ENCODE peak calls at places on chromosomes 3 and 15, in five cellular contexts. One of them, this sample, is unnamed. For H3K36me3, the result is how much of the 10 kb centered on the place peaks cover.

GRCh38 chr3:21718161-21718765 is 32.7 kb downstream of the ZNF385D start:
- DNase-seq in tibial artery: no peak
- DNase-seq in spleen: no peak
- DNase-seq in psoas muscle: no peak
- DNase-seq in colonic mucosa: no peak
- DNase-seq in this sample: no peak

GRCh38 chr3:160935413-160936095 is 169.6 kb downstream of the B3GALNT1 start:
- DNase-seq in tibial artery: no peak
- DNase-seq in spleen: no peak
- DNase-seq in psoas muscle: no peak
- DNase-seq in colonic mucosa: no peak
- DNase-seq in this sample: no peak

GRCh38 chr3:14617508-14618023 is 34.0 kb upstream of the CCDC174 start:
- DNase-seq in tibial artery: no peak
- DNase-seq in spleen: no peak
- DNase-seq in psoas muscle: no peak
- DNase-seq in colonic mucosa: no peak
- DNase-seq in this sample: no peak

GRCh38 chr3:184543848-184544512 is 17.6 kb upstream of the EPHB3 start:
- DNase-seq in tibial artery: peak
- DNase-seq in spleen: peak
- DNase-seq in psoas muscle: peak
- DNase-seq in colonic mucosa: peak
- DNase-seq in this sample: peak

GRCh38 chr15:46441294-46442062 is 806.6 kb downstream of the SQOR start:
- DNase-seq in tibial artery: no peak
- DNase-seq in spleen: no peak
- DNase-seq in psoas muscle: no peak
- DNase-seq in colonic mucosa: no peak
- DNase-seq in this sample: no peak

GRCh38 chr3:69504232-69504631 is 118.3 kb upstream of the FRMD4B start:
- DNase-seq in tibial artery: no peak
- DNase-seq in spleen: no peak
- DNase-seq in psoas muscle: no peak
- DNase-seq in colonic mucosa: no peak
- DNase-seq in this sample: no peak

GRCh38 chr3:55662683-55663082 is 175.6 kb upstream of the WNT5A start:
- DNase-seq in tibial artery: no peak
- DNase-seq in spleen: no peak
- DNase-seq in psoas muscle: no peak
- DNase-seq in colonic mucosa: no peak
- DNase-seq in this sample: no peak

GRCh38 chr15:40498418-40498817 is 27.6 kb downstream of the CHST14 start:
- DNase-seq in tibial artery: no peak
- DNase-seq in spleen: no peak
- DNase-seq in psoas muscle: no peak
- DNase-seq in colonic mucosa: no peak
- DNase-seq in this sample: no peak

GRCh38 chr3:48372862-48373435 is 930 bp downstream of the FBXW12 start:
- DNase-seq in tibial artery: no peak
- DNase-seq in spleen: no peak
- DNase-seq in psoas muscle: no peak
- DNase-seq in colonic mucosa: no peak
- DNase-seq in this sample: no peak

GRCh38 chr3:98805571-98805970 is 42.4 kb downstream of the ST3GAL6 start:
- DNase-seq in tibial artery: no peak
- DNase-seq in spleen: no peak
- DNase-seq in psoas muscle: no peak
- DNase-seq in colonic mucosa: no peak
- DNase-seq in this sample: no peak

GRCh38 chr3:98808071-98808470 is 44.9 kb downstream of the ST3GAL6 start:
- DNase-seq in tibial artery: no peak
- DNase-seq in spleen: no peak
- DNase-seq in psoas muscle: no peak
- DNase-seq in colonic mucosa: no peak
- DNase-seq in this sample: no peak

GRCh38 chr3:98806583-98806982 is 43.4 kb downstream of the ST3GAL6 start:
- DNase-seq in tibial artery: no peak
- DNase-seq in spleen: no peak
- DNase-seq in psoas muscle: no peak
- DNase-seq in colonic mucosa: no peak
- DNase-seq in this sample: no peak

GRCh38 chr3:98807011-98807410 is 43.9 kb downstream of the ST3GAL6 start:
- DNase-seq in tibial artery: no peak
- DNase-seq in spleen: no peak
- DNase-seq in psoas muscle: no peak
- DNase-seq in colonic mucosa: no peak
- DNase-seq in this sample: no peak

DNA sequence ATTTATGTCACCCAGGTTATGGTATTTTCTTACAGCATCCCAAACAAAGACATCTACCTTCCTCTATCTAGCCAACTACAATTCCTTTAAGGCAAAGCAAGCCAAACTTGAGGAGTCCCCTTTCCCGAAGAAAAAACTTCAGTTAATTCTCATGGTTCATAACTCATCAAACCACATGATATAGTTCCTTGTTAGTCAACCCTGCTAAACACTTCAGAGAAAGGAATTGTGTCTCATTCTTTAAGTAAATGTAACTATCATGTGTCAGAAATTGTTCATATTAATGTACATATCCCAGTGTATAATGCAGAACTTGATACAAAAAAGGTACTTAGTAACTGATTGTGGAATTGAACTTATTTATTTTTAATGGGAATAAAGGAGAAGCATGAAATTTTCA is 44.4 kb downstream of the ST3GAL6 start:
- DNase-seq in tibial artery: no peak
- DNase-seq in spleen: no peak
- DNase-seq in psoas muscle: no peak
- DNase-seq in colonic mucosa: no peak
- DNase-seq in this sample: no peak
- H3K36me3 ChIP-seq in tibial artery: under half
- H3K36me3 ChIP-seq in spleen: under half
- H3K36me3 ChIP-seq in psoas muscle: under half
- H3K36me3 ChIP-seq in colonic mucosa: under half
- H3K36me3 ChIP-seq in this sample: under half

GRCh38 chr15:89327113-89327512 is 7.5 kb downstream of the POLG start:
- DNase-seq in tibial artery: no peak
- DNase-seq in spleen: no peak
- DNase-seq in psoas muscle: no peak
- DNase-seq in colonic mucosa: peak
- DNase-seq in this sample: no peak
- H3K36me3 ChIP-seq in tibial artery: half or more
- H3K36me3 ChIP-seq in spleen: under half
- H3K36me3 ChIP-seq in psoas muscle: under half
- H3K36me3 ChIP-seq in colonic mucosa: under half
- H3K36me3 ChIP-seq in this sample: half or more

DNA sequence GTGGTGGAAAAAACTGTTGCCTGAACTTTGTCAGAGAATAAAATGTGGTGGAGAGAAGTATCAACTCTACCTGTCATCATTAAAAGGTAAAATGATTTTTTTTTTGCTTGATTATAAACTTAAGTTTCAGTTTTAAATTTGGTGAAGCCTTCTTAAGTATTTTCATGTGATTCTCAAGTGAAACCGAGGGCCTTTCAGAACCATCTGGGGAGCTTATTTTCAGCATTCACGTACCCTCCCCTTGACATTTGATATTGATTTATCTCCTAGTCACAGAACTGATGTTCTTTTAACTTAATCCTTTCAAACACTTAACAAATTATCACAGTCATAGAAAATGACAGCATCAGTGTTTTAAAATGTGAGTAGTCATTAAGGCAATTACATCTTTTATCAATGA is 38.5 kb downstream of the HPS3 start:
- DNase-seq in tibial artery: no peak
- DNase-seq in spleen: no peak
- DNase-seq in psoas muscle: no peak
- DNase-seq in colonic mucosa: no peak
- DNase-seq in this sample: no peak
- H3K36me3 ChIP-seq in tibial artery: half or more
- H3K36me3 ChIP-seq in spleen: under half
- H3K36me3 ChIP-seq in psoas muscle: under half
- H3K36me3 ChIP-seq in colonic mucosa: under half
- H3K36me3 ChIP-seq in this sample: half or more

GRCh38 chr15:51323749-51324148 is 14.6 kb downstream of the CYP19A1 start:
- DNase-seq in tibial artery: no peak
- DNase-seq in spleen: no peak
- DNase-seq in psoas muscle: no peak
- DNase-seq in colonic mucosa: no peak
- DNase-seq in this sample: no peak
- H3K36me3 ChIP-seq in tibial artery: under half
- H3K36me3 ChIP-seq in spleen: under half
- H3K36me3 ChIP-seq in psoas muscle: under half
- H3K36me3 ChIP-seq in colonic mucosa: under half
- H3K36me3 ChIP-seq in this sample: under half

DNA sequence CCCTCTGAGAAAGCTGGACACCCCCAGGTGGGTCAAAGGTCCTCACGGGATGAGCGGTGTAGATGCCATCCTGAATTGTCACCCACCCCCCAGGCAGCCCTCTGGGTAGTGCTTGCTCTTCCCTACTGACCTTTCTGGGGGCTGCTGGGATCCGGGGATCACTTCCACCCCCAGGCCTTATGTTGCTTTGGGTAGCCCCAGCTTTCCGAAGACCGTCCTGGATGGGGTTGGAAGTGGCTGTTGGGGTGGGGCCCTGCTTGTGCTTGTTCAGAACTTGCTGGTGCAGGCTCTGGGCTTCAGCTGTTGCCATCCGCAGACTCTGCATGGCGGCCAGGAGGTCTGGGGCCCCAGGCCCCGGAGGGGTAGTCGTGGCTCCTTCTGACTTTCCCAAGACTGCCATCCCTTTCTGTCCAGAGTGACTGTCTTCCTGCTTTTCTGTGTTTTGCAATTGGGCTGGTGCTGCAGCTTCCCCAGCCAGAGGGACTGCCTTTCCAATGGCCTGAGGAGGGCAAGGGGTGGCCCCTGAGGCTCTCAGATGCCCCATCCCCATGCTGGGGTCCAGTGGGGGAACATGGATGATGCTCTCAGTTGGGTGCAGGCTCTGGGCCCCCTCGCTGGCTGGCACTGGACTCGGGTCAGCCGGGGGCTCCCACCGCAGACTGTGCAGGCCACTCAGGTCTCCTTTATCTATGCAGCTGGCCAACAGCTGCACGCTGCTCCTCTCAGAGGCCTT is 6.3 kb downstream of the XIRP1 start:
- DNase-seq in tibial artery: no peak
- DNase-seq in spleen: no peak
- DNase-seq in psoas muscle: no peak
- DNase-seq in colonic mucosa: no peak
- DNase-seq in this sample: no peak
- H3K36me3 ChIP-seq in tibial artery: under half
- H3K36me3 ChIP-seq in spleen: under half
- H3K36me3 ChIP-seq in psoas muscle: under half
- H3K36me3 ChIP-seq in colonic mucosa: under half
- H3K36me3 ChIP-seq in this sample: under half

GRCh38 chr3:49997862-49998261 is 57.9 kb downstream of the RBM6 start:
- DNase-seq in tibial artery: no peak
- DNase-seq in spleen: no peak
- DNase-seq in psoas muscle: no peak
- DNase-seq in colonic mucosa: no peak
- DNase-seq in this sample: no peak
- H3K36me3 ChIP-seq in tibial artery: under half
- H3K36me3 ChIP-seq in spleen: under half
- H3K36me3 ChIP-seq in psoas muscle: under half
- H3K36me3 ChIP-seq in colonic mucosa: under half
- H3K36me3 ChIP-seq in this sample: under half

GRCh38 chr15:74024687-74025086 is 30.2 kb downstream of the PML start:
- DNase-seq in tibial artery: no peak
- DNase-seq in spleen: no peak
- DNase-seq in psoas muscle: no peak
- DNase-seq in colonic mucosa: no peak
- DNase-seq in this sample: no peak

GRCh38 chr15:74028646-74029045 is 34.1 kb downstream of the PML start:
- DNase-seq in tibial artery: no peak
- DNase-seq in spleen: no peak
- DNase-seq in psoas muscle: no peak
- DNase-seq in colonic mucosa: no peak
- DNase-seq in this sample: no peak

GRCh38 chr15:74032046-74032445 is 37.5 kb downstream of the PML start:
- DNase-seq in tibial artery: no peak
- DNase-seq in spleen: no peak
- DNase-seq in psoas muscle: no peak
- DNase-seq in colonic mucosa: no peak
- DNase-seq in this sample: no peak

GRCh38 chr15:74025436-74025835 is 30.9 kb downstream of the PML start:
- DNase-seq in tibial artery: no peak
- DNase-seq in spleen: no peak
- DNase-seq in psoas muscle: no peak
- DNase-seq in colonic mucosa: no peak
- DNase-seq in this sample: no peak

DNA sequence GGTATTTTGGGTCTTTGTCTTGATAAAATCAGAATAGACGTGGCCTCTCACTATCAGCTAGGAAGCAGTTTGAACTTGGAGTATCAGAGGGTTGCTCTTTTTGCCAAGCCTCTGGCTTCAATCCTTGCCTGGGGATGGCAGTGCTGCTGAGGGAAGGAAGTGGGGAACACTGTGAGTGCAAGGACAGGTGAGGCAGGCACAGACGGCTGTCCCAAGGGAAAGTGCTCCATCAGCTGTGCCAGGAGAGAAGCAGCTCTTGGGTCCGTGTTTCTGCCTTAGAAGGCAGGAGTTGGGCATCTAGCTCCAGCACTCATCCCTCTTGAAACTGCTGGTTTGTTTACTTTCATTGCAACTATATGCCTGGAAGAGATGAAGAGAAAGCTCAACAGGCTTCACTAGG is 33.2 kb downstream of the PML start:
- DNase-seq in tibial artery: no peak
- DNase-seq in spleen: no peak
- DNase-seq in psoas muscle: no peak
- DNase-seq in colonic mucosa: no peak
- DNase-seq in this sample: no peak
- H3K36me3 ChIP-seq in tibial artery: half or more
- H3K36me3 ChIP-seq in spleen: under half
- H3K36me3 ChIP-seq in psoas muscle: under half
- H3K36me3 ChIP-seq in colonic mucosa: under half
- H3K36me3 ChIP-seq in this sample: half or more

DNA sequence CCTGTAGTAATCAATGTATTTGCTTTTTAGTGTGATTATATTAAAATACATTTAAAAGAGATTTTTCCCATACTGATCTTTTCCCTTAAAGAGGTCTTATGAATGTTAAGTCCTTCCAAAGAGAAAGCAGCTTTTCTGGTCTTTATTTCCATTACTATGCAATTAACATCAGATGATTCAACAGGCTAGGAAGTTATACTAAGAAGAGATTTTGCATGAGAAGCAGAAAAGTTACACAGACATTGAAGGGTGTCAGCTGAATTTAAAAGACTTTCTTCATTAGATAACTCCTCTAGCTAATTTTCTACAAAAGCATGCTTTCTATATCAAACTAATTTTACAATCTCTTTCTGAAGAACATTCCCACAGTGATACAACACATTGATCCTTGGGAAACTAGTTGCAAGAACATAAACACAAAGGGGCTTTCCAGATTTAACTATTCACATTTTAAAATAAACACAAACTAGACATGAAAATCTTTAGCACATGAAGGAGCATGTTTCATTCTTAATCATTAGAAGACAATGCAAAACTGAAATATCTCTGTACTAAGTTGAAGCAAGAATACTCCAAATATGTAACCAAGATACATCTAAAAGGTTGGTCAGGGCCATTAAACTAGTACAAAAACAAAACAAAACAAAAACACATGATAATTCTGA is 965.7 kb downstream of the ROBO1 start:
- DNase-seq in tibial artery: no peak
- DNase-seq in spleen: no peak
- DNase-seq in psoas muscle: no peak
- DNase-seq in colonic mucosa: no peak
- DNase-seq in this sample: no peak
- H3K36me3 ChIP-seq in tibial artery: under half
- H3K36me3 ChIP-seq in spleen: under half
- H3K36me3 ChIP-seq in psoas muscle: under half
- H3K36me3 ChIP-seq in colonic mucosa: under half
- H3K36me3 ChIP-seq in this sample: under half

This sample was measured in heart left ventricle.